ENCODE peak calls at places on chromosomes 13 and 19, in ten cellular contexts. One of them, this sample, is unnamed.

GRCh38 chr19:40249201-40249600 is 22.7 kb upstream of the CCNP start:
- DNase-seq in aorta: no peak
- DNase-seq in hepatocyte: no peak
- DNase-seq in tibial nerve: no peak
- DNase-seq in GM12865: no peak
- DNase-seq in testis: no peak
- DNase-seq in IMR-90: no peak
- DNase-seq in AG04450: no peak
- DNase-seq in mucosa of descending colon: no peak
- DNase-seq in cardiac fibroblast: no peak
- DNase-seq in this sample: no peak

GRCh38 chr13:78601124-78601885 is 2.0 kb downstream of the POU4F1 start:
- DNase-seq in mucosa of descending colon: no peak
- DNase-seq in cardiac fibroblast: peak; percentile 27
- DNase-seq in tibial nerve: no peak
- DNase-seq in hepatocyte: peak; percentile 55
- DNase-seq in aorta: no peak
- DNase-seq in testis: peak; percentile 36
- DNase-seq in IMR-90: peak; percentile 7
- DNase-seq in GM12865: peak; percentile 24
- DNase-seq in AG04450: no peak
- DNase-seq in this sample: no peak

GRCh38 chr13:31119966-31120733 is 41.6 kb downstream of the HSPH1 start:
- DNase-seq in testis: no peak
- DNase-seq in mucosa of descending colon: no peak
- DNase-seq in AG04450: no peak
- DNase-seq in GM12865: no peak
- DNase-seq in IMR-90: peak; percentile 11
- DNase-seq in hepatocyte: no peak
- DNase-seq in aorta: no peak
- DNase-seq in cardiac fibroblast: peak; percentile 28
- DNase-seq in tibial nerve: no peak
- DNase-seq in this sample: no peak

GRCh38 chr19:38774181-38774950 is 1.0 kb upstream of the LGALS7 start:
- DNase-seq in AG04450: no peak
- DNase-seq in cardiac fibroblast: no peak
- DNase-seq in mucosa of descending colon: no peak
- DNase-seq in hepatocyte: no peak
- DNase-seq in IMR-90: no peak
- DNase-seq in aorta: no peak
- DNase-seq in GM12865: no peak
- DNase-seq in testis: no peak
- DNase-seq in tibial nerve: no peak
- DNase-seq in this sample: no peak

GRCh38 chr13:38223093-38223492 is 126.6 kb upstream of the UFM1 start:
- DNase-seq in GM12865: no peak
- DNase-seq in AG04450: no peak
- DNase-seq in mucosa of descending colon: no peak
- DNase-seq in hepatocyte: peak; percentile 19
- DNase-seq in IMR-90: peak; percentile 1
- DNase-seq in aorta: no peak
- DNase-seq in testis: no peak
- DNase-seq in cardiac fibroblast: peak; percentile 59
- DNase-seq in tibial nerve: no peak
- DNase-seq in this sample: no peak

GRCh38 chr19:5434351-5434917 is 20.8 kb upstream of the ZNRF4 start:
- DNase-seq in IMR-90: no peak
- DNase-seq in tibial nerve: no peak
- DNase-seq in cardiac fibroblast: no peak
- DNase-seq in aorta: no peak
- DNase-seq in testis: no peak
- DNase-seq in GM12865: no peak
- DNase-seq in hepatocyte: no peak
- DNase-seq in mucosa of descending colon: no peak
- DNase-seq in AG04450: no peak
- DNase-seq in this sample: no peak

GRCh38 chr19:35555301-35556005 is 8.0 kb downstream of the ATP4A start:
- DNase-seq in tibial nerve: no peak
- DNase-seq in GM12865: peak; percentile 53
- DNase-seq in AG04450: no peak
- DNase-seq in mucosa of descending colon: peak; percentile 11
- DNase-seq in cardiac fibroblast: peak; percentile 26
- DNase-seq in aorta: no peak
- DNase-seq in hepatocyte: no peak
- DNase-seq in IMR-90: peak; percentile 35
- DNase-seq in testis: no peak
- DNase-seq in this sample: peak; percentile 34

GRCh38 chr13:52850396-52851152 is 2.1 kb upstream of the PCDH8 start:
- DNase-seq in testis: peak; percentile 88
- DNase-seq in GM12865: peak; percentile 89
- DNase-seq in mucosa of descending colon: peak; percentile 82
- DNase-seq in hepatocyte: peak; percentile 91
- DNase-seq in AG04450: no peak
- DNase-seq in cardiac fibroblast: peak; percentile 61
- DNase-seq in aorta: peak; percentile 83
- DNase-seq in tibial nerve: peak; percentile 54
- DNase-seq in IMR-90: peak; percentile 7
- DNase-seq in this sample: peak; percentile 72

DNA sequence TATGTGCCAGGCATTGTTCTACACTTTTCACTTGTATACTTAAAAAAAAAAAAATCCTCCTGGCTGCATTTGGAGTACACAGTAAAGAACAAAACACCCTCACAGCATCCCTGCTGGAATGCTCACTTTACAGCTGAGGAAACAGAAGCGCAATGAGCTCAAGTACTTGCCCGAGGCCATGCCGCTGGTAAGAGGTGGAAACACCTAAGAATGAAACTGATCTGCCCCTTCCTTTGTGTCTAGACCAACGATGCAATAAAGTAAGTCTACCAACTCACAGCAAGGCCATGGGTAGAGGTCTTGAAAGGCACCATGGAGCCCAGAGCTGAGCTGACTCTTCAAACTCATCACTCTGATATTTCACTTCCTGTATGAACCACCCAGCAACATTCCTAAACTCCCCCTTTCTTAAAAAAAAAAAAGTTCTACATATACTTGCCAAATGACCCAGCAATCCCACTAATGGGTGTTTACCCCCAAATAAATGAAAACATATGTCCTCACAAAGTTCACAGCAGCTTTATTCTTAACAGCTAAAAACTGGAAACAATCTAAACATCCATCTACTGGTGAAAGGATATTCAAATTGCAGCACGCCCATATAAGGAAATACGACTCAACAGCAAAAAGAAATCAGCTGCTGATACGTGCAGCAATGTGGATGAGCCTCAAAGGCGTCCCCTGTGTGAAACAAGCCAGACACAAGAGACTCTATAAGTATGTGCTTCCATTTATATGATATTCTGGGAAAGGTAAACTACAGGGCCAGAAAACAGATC is 236.6 kb upstream of the MAB21L1 start:
- DNase-seq in tibial nerve: no peak
- DNase-seq in aorta: no peak
- DNase-seq in hepatocyte: peak; percentile 48
- DNase-seq in cardiac fibroblast: no peak
- DNase-seq in AG04450: no peak
- DNase-seq in IMR-90: peak; percentile 71
- DNase-seq in testis: no peak
- DNase-seq in GM12865: no peak
- DNase-seq in mucosa of descending colon: no peak
- DNase-seq in this sample: no peak
- H3K4me3 ChIP-seq in tibial nerve: no peak overlapping the region
- H3K4me3 ChIP-seq in aorta: no peak overlapping the region
- H3K4me3 ChIP-seq in hepatocyte: no peak overlapping the region
- H3K4me3 ChIP-seq in cardiac fibroblast: no peak overlapping the region
- H3K4me3 ChIP-seq in AG04450: no peak overlapping the region
- H3K4me3 ChIP-seq in IMR-90: no peak overlapping the region
- H3K4me3 ChIP-seq in testis: no peak overlapping the region
- H3K4me3 ChIP-seq in GM12865: no peak overlapping the region
- H3K4me3 ChIP-seq in mucosa of descending colon: no peak overlapping the region
- H3K4me3 ChIP-seq in this sample: no peak overlapping the region

GRCh38 chr19:4256563-4256962 is 9.7 kb downstream of the YJU2 start:
- DNase-seq in mucosa of descending colon: no peak
- DNase-seq in testis: no peak
- DNase-seq in GM12865: no peak
- DNase-seq in aorta: no peak
- DNase-seq in IMR-90: no peak
- DNase-seq in hepatocyte: no peak
- DNase-seq in cardiac fibroblast: no peak
- DNase-seq in AG04450: no peak
- DNase-seq in tibial nerve: no peak
- DNase-seq in this sample: no peak

GRCh38 chr19:4258181-4258580 is 11.3 kb downstream of the YJU2 start:
- DNase-seq in IMR-90: no peak
- DNase-seq in hepatocyte: no peak
- DNase-seq in cardiac fibroblast: no peak
- DNase-seq in aorta: no peak
- DNase-seq in testis: no peak
- DNase-seq in GM12865: no peak
- DNase-seq in mucosa of descending colon: no peak
- DNase-seq in AG04450: no peak
- DNase-seq in tibial nerve: no peak
- DNase-seq in this sample: no peak

GRCh38 chr19:4257025-4257424 is 10.1 kb downstream of the YJU2 start:
- DNase-seq in aorta: no peak
- DNase-seq in GM12865: no peak
- DNase-seq in mucosa of descending colon: no peak
- DNase-seq in cardiac fibroblast: no peak
- DNase-seq in testis: no peak
- DNase-seq in IMR-90: no peak
- DNase-seq in tibial nerve: no peak
- DNase-seq in hepatocyte: no peak
- DNase-seq in AG04450: no peak
- DNase-seq in this sample: no peak

GRCh38 chr19:4264812-4265211 is 14.3 kb upstream of the SHD start:
- DNase-seq in GM12865: no peak
- DNase-seq in aorta: no peak
- DNase-seq in cardiac fibroblast: no peak
- DNase-seq in tibial nerve: no peak
- DNase-seq in testis: no peak
- DNase-seq in IMR-90: no peak
- DNase-seq in AG04450: no peak
- DNase-seq in hepatocyte: no peak
- DNase-seq in mucosa of descending colon: no peak
- DNase-seq in this sample: no peak

DNA sequence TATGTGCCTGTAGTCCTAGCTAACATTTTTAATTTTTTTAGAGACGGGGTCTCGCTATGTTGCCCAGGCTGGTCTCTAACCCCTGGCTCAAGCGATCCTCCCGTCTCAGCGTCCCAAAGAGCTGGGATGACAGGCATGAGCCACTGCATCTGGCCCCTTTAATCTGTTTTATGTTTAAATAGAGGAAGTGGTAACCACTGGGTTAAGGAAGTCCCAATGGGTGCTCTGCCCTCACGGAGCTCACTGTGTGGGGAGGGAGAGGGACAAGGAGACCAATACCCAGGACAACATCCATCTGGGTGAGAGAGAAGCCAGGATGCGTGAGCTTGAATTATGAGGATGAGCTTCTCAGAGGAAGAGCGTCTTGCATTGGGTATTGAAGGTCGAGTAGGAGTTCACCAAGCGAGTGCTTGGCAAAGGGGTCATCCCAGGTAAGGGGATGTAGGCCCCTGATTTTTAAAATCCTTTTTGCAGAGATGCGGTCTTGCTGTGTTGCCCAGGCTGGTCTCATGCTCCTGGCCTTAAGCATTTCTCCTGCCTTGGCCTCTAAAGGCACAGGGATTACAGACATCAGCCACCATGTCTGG is 13.8 kb downstream of the YJU2 start:
- DNase-seq in aorta: no peak
- DNase-seq in mucosa of descending colon: no peak
- DNase-seq in tibial nerve: no peak
- DNase-seq in IMR-90: no peak
- DNase-seq in testis: no peak
- DNase-seq in AG04450: no peak
- DNase-seq in GM12865: no peak
- DNase-seq in cardiac fibroblast: no peak
- DNase-seq in hepatocyte: no peak
- DNase-seq in this sample: no peak
- H3K4me3 ChIP-seq in aorta: no peak overlapping the region
- H3K4me3 ChIP-seq in mucosa of descending colon: no peak overlapping the region
- H3K4me3 ChIP-seq in tibial nerve: no peak overlapping the region
- H3K4me3 ChIP-seq in IMR-90: no peak overlapping the region
- H3K4me3 ChIP-seq in testis: no peak overlapping the region
- H3K4me3 ChIP-seq in AG04450: no peak overlapping the region
- H3K4me3 ChIP-seq in GM12865: no peak overlapping the region
- H3K4me3 ChIP-seq in cardiac fibroblast: no peak overlapping the region
- H3K4me3 ChIP-seq in hepatocyte: no peak overlapping the region
- H3K4me3 ChIP-seq in this sample: no peak overlapping the region

GRCh38 chr13:24184855-24185254 is 24.3 kb downstream of the SPATA13 start:
- DNase-seq in mucosa of descending colon: no peak
- DNase-seq in AG04450: no peak
- DNase-seq in hepatocyte: no peak
- DNase-seq in cardiac fibroblast: no peak
- DNase-seq in GM12865: no peak
- DNase-seq in aorta: no peak
- DNase-seq in IMR-90: no peak
- DNase-seq in tibial nerve: no peak
- DNase-seq in testis: peak; percentile 23
- DNase-seq in this sample: peak; percentile 49
- H3K4me3 ChIP-seq in mucosa of descending colon: no peak overlapping the region
- H3K4me3 ChIP-seq in AG04450: no peak overlapping the region
- H3K4me3 ChIP-seq in hepatocyte: no peak overlapping the region
- H3K4me3 ChIP-seq in cardiac fibroblast: no peak overlapping the region
- H3K4me3 ChIP-seq in GM12865: no peak overlapping the region
- H3K4me3 ChIP-seq in aorta: no peak overlapping the region
- H3K4me3 ChIP-seq in IMR-90: no peak overlapping the region
- H3K4me3 ChIP-seq in tibial nerve: no peak overlapping the region
- H3K4me3 ChIP-seq in testis: no peak overlapping the region
- H3K4me3 ChIP-seq in this sample: no peak overlapping the region

GRCh38 chr19:939922-940321 is 14.1 kb downstream of the ARID3A start:
- DNase-seq in tibial nerve: no peak
- DNase-seq in hepatocyte: no peak
- DNase-seq in AG04450: no peak
- DNase-seq in testis: no peak
- DNase-seq in cardiac fibroblast: no peak
- DNase-seq in GM12865: no peak
- DNase-seq in mucosa of descending colon: no peak
- DNase-seq in aorta: no peak
- DNase-seq in IMR-90: no peak
- DNase-seq in this sample: no peak

GRCh38 chr19:940591-941291 is 14.9 kb downstream of the ARID3A start:
- DNase-seq in tibial nerve: peak; percentile 55
- DNase-seq in AG04450: peak; percentile 49
- DNase-seq in aorta: peak; percentile 87
- DNase-seq in cardiac fibroblast: peak; percentile 36
- DNase-seq in mucosa of descending colon: peak; percentile 88
- DNase-seq in hepatocyte: no peak
- DNase-seq in GM12865: peak; percentile 50
- DNase-seq in IMR-90: peak; percentile 57
- DNase-seq in testis: peak; percentile 81
- DNase-seq in this sample: peak; percentile 91

GRCh38 chr19:939439-939838 is 13.6 kb downstream of the ARID3A start:
- DNase-seq in aorta: no peak
- DNase-seq in GM12865: no peak
- DNase-seq in cardiac fibroblast: no peak
- DNase-seq in IMR-90: no peak
- DNase-seq in hepatocyte: no peak
- DNase-seq in mucosa of descending colon: no peak
- DNase-seq in AG04450: no peak
- DNase-seq in tibial nerve: no peak
- DNase-seq in testis: no peak
- DNase-seq in this sample: no peak

GRCh38 chr19:942133-942645 is 16.4 kb downstream of the ARID3A start:
- DNase-seq in GM12865: no peak
- DNase-seq in hepatocyte: no peak
- DNase-seq in AG04450: no peak
- DNase-seq in IMR-90: no peak
- DNase-seq in mucosa of descending colon: no peak
- DNase-seq in aorta: no peak
- DNase-seq in testis: no peak
- DNase-seq in tibial nerve: no peak
- DNase-seq in cardiac fibroblast: no peak
- DNase-seq in this sample: no peak

DNA sequence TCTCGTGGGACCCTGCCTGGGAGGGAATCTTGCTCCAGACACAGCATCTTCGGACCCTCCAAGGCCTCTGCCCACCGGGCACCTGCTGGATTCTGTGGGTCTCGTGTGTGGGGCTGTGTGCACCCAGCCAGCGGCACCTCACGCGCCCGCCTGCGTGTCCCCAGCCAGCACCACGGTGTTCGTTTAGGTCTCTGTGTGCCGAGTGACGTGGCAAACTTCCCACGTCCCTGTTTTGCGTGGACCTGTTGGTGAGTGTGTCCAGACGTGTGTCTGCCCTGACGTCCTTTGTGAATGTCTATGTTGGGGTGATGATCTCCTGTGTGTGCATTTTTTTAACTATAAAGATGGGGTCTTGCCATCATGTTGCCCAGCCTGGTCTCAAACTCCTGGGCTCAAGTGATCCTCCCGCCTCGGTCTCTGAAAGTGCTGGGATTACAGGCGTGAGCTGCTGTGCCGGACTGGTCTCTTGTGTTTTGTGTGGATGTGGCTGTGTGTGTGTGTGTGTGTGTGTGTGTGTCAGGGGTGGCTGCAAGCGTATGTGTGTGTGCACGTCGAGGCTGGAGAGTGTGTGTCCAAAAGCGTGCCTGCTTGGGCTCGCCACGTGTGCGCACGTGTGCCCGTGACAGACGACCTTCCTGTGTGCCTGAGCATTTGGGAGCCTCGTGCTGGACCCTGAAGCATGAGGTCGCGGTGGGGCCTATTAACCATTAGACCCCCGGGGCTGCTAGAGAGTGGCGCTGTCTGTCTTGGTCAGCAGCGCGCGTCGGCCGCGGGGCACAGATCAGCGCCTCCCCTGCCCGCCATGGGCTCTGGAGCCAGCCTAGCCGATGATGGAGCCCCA is 15.7 kb downstream of the ARID3A start:
- DNase-seq in tibial nerve: no peak
- DNase-seq in cardiac fibroblast: no peak
- DNase-seq in mucosa of descending colon: no peak
- DNase-seq in IMR-90: no peak
- DNase-seq in aorta: no peak
- DNase-seq in AG04450: no peak
- DNase-seq in hepatocyte: no peak
- DNase-seq in GM12865: no peak
- DNase-seq in testis: no peak
- DNase-seq in this sample: no peak
- H3K4me3 ChIP-seq in tibial nerve: peak overlapping the region; percentile 45
- H3K4me3 ChIP-seq in cardiac fibroblast: no peak overlapping the region
- H3K4me3 ChIP-seq in mucosa of descending colon: no peak overlapping the region
- H3K4me3 ChIP-seq in IMR-90: no peak overlapping the region
- H3K4me3 ChIP-seq in aorta: peak overlapping the region; percentile 1
- H3K4me3 ChIP-seq in AG04450: no peak overlapping the region
- H3K4me3 ChIP-seq in hepatocyte: no peak overlapping the region
- H3K4me3 ChIP-seq in GM12865: peak overlapping the region; percentile 20
- H3K4me3 ChIP-seq in testis: no peak overlapping the region
- H3K4me3 ChIP-seq in this sample: no peak overlapping the region

This sample was measured in body of pancreas.